ENCODE peak calls at places on chromosomes 11 and 22, in five cellular contexts. H, K, P, D and T are unnamed samples.

GRCh38 chr11:119484741-119485605 is 62.0 kb upstream of the THY1 start:
- DNase-seq in H (no peak), K (no peak), P (no peak), D (no peak), T (no peak)

GRCh38 chr22:39785232-39785631 is 108.3 kb downstream of the ENTHD1 start:
- DNase-seq in H (no peak), K (no peak), P (no peak), D (no peak), T (no peak)

GRCh38 chr22:27312567-27313507 is 488.7 kb downstream of the MN1 start:
- DNase-seq in H (no peak), K (no peak), P (no peak), D (no peak), T (no peak)

GRCh38 chr11:33655842-33656600 is 44.6 kb downstream of the C11orf91 start:
- DNase-seq in H (no peak), K (no peak), P (no peak), D (no peak), T (no peak)

GRCh38 chr11:132427611-132428010 is 1057.2 kb downstream of the NTM start:
- DNase-seq in H (no peak), K (no peak), P (peak; percentile 6), D (no peak), T (no peak)

GRCh38 chr11:587978-588380 is 11.7 kb downstream of the PHRF1 start:
- DNase-seq in H (no peak), K (no peak), P (peak; percentile 86), D (peak; percentile 93), T (no peak)

GRCh38 chr22:48488611-48489456 is 1338.8 kb downstream of the BRD1 start:
- DNase-seq in H (no peak), K (peak; percentile 57), P (no peak), D (peak; percentile 49), T (no peak)

GRCh38 chr11:7749456-7749855 is 43.2 kb upstream of the OVCH2 start:
- DNase-seq in H (no peak), K (no peak), P (no peak), D (no peak), T (no peak)

GRCh38 chr11:8220261-8221024 is 43.2 kb downstream of the LMO1 start:
- DNase-seq in H (no peak), K (no peak), P (no peak), D (no peak), T (no peak)

GRCh38 chr11:92415246-92415645 is 190.6 kb downstream of the FAT3 start:
- DNase-seq in H (no peak), K (no peak), P (peak; percentile 5), D (no peak), T (no peak)

GRCh38 chr11:12777208-12777874 is 103.1 kb downstream of the TEAD1 start:
- DNase-seq in H (no peak), K (no peak), P (peak; percentile 90), D (no peak), T (no peak)

GRCh38 chr11:18368236-18368635 is 26.1 kb upstream of the LDHA start:
- DNase-seq in H (no peak), K (no peak), P (no peak), D (no peak), T (no peak)

GRCh38 chr11:102849319-102849718 is 5.9 kb upstream of the MMP3 start:
- DNase-seq in H (no peak), K (no peak), P (peak; percentile 25), D (no peak), T (no peak)

GRCh38 chr11:102853956-102854355 is 10.5 kb upstream of the MMP3 start:
- DNase-seq in H (no peak), K (no peak), P (no peak), D (peak; percentile 50), T (no peak)

GRCh38 chr11:102853055-102853454 is 9.6 kb upstream of the MMP3 start:
- DNase-seq in H (no peak), K (no peak), P (no peak), D (no peak), T (no peak)

GRCh38 chr11:102846292-102846691 is 2.9 kb upstream of the MMP3 start:
- DNase-seq in H (no peak), K (no peak), P (no peak), D (no peak), T (no peak)

GRCh38 chr11:102850973-102851745 is 7.8 kb upstream of the MMP3 start:
- DNase-seq in H (no peak), K (no peak), P (peak; percentile 44), D (no peak), T (no peak)
- H3K27ac ChIP-seq in H (no peak overlapping the region), K (no peak overlapping the region), P (peak overlapping the region; percentile 39), D (no peak overlapping the region), T (no peak overlapping the region)

GRCh38 chr11:32434387-32435151 is 770 bp downstream of the WT1 start:
- DNase-seq in H (peak; percentile 77), K (no peak), P (no peak), D (no peak), T (no peak)

GRCh38 chr11:32436751-32437405 is 1.5 kb upstream of the WT1 start:
- DNase-seq in H (peak; percentile 53), K (no peak), P (no peak), D (no peak), T (no peak)

GRCh38 chr11:32435152-32435480 is 223 bp downstream of the WT1 start:
- DNase-seq in H (no peak), K (no peak), P (no peak), D (no peak), T (no peak)

GRCh38 chr11:32435947-32436750 is 810 bp upstream of the WT1 start:
- DNase-seq in H (peak; percentile 84), K (no peak), P (no peak), D (no peak), T (no peak)

DNA sequence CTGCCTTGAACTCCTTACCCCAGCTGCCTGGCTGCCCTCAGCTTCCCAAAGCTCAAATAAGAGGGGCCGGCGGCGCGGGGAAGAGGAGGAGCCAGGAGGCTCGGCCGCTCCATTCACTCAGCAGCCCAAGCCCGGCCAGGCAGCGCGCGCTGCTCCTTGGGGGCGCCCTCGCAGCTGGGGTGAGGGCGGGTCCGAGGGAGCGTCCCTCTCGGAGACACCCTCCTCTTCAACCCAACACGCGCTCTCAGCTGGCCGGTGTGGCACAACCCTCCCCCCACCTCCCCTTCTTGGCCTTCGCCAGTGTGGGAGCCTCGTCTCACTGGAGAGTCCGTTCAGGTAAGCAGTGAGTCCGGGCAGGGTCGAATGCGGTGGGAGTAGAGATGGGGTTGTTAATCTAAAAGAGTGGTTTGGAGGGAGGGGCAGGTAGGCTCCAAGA is at the start of gene WT1:
- DNase-seq in H (peak; percentile 89), K (no peak), P (no peak), D (no peak), T (no peak)
- H3K4me3 ChIP-seq in H (peak within 1 kb of the TSS; percentile 87), K (no peak within 1 kb of the TSS), P (no peak within 1 kb of the TSS), D (no peak within 1 kb of the TSS), T (no peak within 1 kb of the TSS)

GRCh38 chr11:69930081-69931059 is 111.2 kb upstream of the FGF3 start:
- DNase-seq in H (no peak), K (peak; percentile 58), P (no peak), D (no peak), T (peak; percentile 32)
- H3K27me3 ChIP-seq in H (no peaks in the 10 kb centered on the region), K (no peaks in the 10 kb centered on the region), P (peaks cover 14% of the 10 kb centered on the region), D (no peaks in the 10 kb centered on the region), T (no peaks in the 10 kb centered on the region)

DNA sequence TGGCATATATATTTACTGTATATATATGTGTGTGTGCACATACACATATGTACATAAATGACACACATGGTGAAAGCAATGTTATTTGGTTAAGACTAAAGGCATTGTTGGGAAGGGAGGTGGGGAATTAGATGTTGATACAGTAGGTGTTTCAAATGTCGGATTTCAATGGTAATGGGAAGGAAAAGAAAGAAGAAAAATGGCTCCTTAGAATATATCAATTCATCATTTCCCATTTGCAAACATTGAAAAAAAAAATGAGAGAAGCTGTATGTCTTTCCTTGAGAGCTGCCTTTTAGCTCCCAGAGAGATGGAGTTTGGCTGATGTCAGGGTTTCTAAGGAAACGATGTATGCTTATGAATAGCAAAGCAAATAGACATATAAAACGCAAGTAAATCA is 33.4 kb upstream of the ATXN10 start:
- DNase-seq in H (no peak), K (no peak), P (no peak), D (no peak), T (no peak)
- H3K27ac ChIP-seq in H (no peak overlapping the region), K (no peak overlapping the region), P (no peak overlapping the region), D (no peak overlapping the region), T (no peak overlapping the region)

GRCh38 chr11:68844801-68845200 is 3.1 kb upstream of the CPT1A start:
- DNase-seq in H (no peak), K (no peak), P (no peak), D (no peak), T (no peak)

GRCh38 chr11:68842427-68843051 is 823 bp upstream of the CPT1A start:
- DNase-seq in H (no peak), K (no peak), P (no peak), D (no peak), T (no peak)

GRCh38 chr11:68843052-68843561 is 1.4 kb upstream of the CPT1A start:
- DNase-seq in H (peak; percentile 49), K (no peak), P (peak; percentile 43), D (no peak), T (no peak)

GRCh38 chr11:68844376-68844775 is 2.7 kb upstream of the CPT1A start:
- DNase-seq in H (no peak), K (no peak), P (no peak), D (no peak), T (no peak)

GRCh38 chr11:68843703-68844312 is 2.1 kb upstream of the CPT1A start:
- DNase-seq in H (peak; percentile 59), K (peak; percentile 88), P (peak; percentile 15), D (peak; percentile 84), T (no peak)
- H3K4me3 ChIP-seq in H (peak overlapping the region; percentile 66), K (no peak overlapping the region), P (peak overlapping the region; percentile 61), D (peak overlapping the region; percentile 8), T (peak overlapping the region; percentile 15)

GRCh38 chr11:121560251-121560650 is 107.5 kb upstream of the SORL1-AS1 start:
- DNase-seq in H (no peak), K (no peak), P (no peak), D (no peak), T (no peak)
- H3K27me3 ChIP-seq in H (no peaks in the 10 kb centered on the region), K (no peaks in the 10 kb centered on the region), P (no peaks in the 10 kb centered on the region), D (no peaks in the 10 kb centered on the region), T (no peaks in the 10 kb centered on the region)

GRCh38 chr22:44776535-44777363 is 24.4 kb downstream of the ARHGAP8 start:
- DNase-seq in H (no peak), K (no peak), P (no peak), D (no peak), T (no peak)
- H3K27ac ChIP-seq in H (no peak overlapping the region), K (no peak overlapping the region), P (no peak overlapping the region), D (no peak overlapping the region), T (no peak overlapping the region)

GRCh38 chr11:95922099-95922498 is 1.8 kb downstream of the MTMR2 start:
- DNase-seq in H (no peak), K (no peak), P (no peak), D (no peak), T (no peak)
- H3K4me3 ChIP-seq in H (no peak overlapping the region), K (peak overlapping the region; percentile 11), P (peak overlapping the region; percentile 98), D (no peak overlapping the region), T (peak overlapping the region; percentile 82)

GRCh38 chr22:37290737-37291136 is 8.4 kb downstream of the CYTH4 start:
- DNase-seq in H (no peak), K (no peak), P (peak; percentile 72), D (no peak), T (no peak)
- H3K27me3 ChIP-seq in H (no peaks in the 10 kb centered on the region), K (no peaks in the 10 kb centered on the region), P (peaks cover 4% of the 10 kb centered on the region), D (no peaks in the 10 kb centered on the region), T (no peaks in the 10 kb centered on the region)